ENCODE peak calls at places on chromosomes 11 and 22, in eight cellular contexts. J, K, F, G, H, A, Q and N are unnamed samples.

GRCh38 chr11:130859896-130860295 is 56.4 kb downstream of the SNX19 start:
- DNase-seq in Q (peak), F (no peak), G (no peak), H (no peak), J (no peak), A (no peak), K (no peak), N (no peak)

GRCh38 chr22:43228330-43228729 is 41.4 kb upstream of the TTLL12 start:
- DNase-seq in K (no peak), G (peak), J (no peak), H (peak), A (no peak), F (no peak), Q (peak), N (no peak)

GRCh38 chr11:57787920-57788716 is 26.5 kb downstream of the CTNND1 start:
- DNase-seq in A (no peak), K (peak), Q (no peak), G (no peak), J (no peak), H (peak), F (no peak), N (no peak)

GRCh38 chr11:122559734-122560382 is 95.7 kb upstream of the UBASH3B start:
- DNase-seq in F (no peak), A (no peak), J (no peak), K (no peak), G (no peak), Q (peak), H (peak), N (no peak)

GRCh38 chr22:33302049-33302545 is 243.9 kb upstream of the SYN3 start:
- DNase-seq in A (peak), K (peak), G (peak), H (peak), J (peak), Q (peak), F (no peak), N (peak)

GRCh38 chr22:21055564-21055834 is 9.8 kb downstream of the LRRC74B start:
- DNase-seq in Q (no peak), H (no peak), J (no peak), G (no peak), A (no peak), F (no peak), K (no peak), N (no peak)

GRCh38 chr22:40979871-40980270 is 28.7 kb downstream of the RBX1 start:
- DNase-seq in J (no peak), Q (no peak), H (no peak), A (no peak), G (no peak), K (no peak), F (no peak), N (no peak)

GRCh38 chr11:47179655-47179991 is 2.9 kb upstream of the ARFGAP2 start:
- DNase-seq in A (no peak), J (no peak), G (no peak), Q (peak), H (peak), K (no peak), F (no peak), N (no peak)

GRCh38 chr11:95067042-95067827 is 516 bp downstream of the SRSF8 start:
- DNase-seq in G (peak), K (peak), Q (peak), A (no peak), F (peak), J (peak), H (peak), N (peak)

GRCh38 chr11:121800240-121800639 is 315.8 kb downstream of the BLID start:
- DNase-seq in F (no peak), J (no peak), H (no peak), A (no peak), Q (no peak), G (no peak), K (no peak), N (no peak)

GRCh38 chr22:38167988-38168407 is 13.6 kb downstream of the PLA2G6 start:
- DNase-seq in F (no peak), G (peak), K (peak), J (no peak), Q (no peak), A (no peak), H (no peak), N (no peak)

GRCh38 chr11:129380413-129380812 is 4.8 kb downstream of the BARX2 start:
- DNase-seq in F (no peak), K (no peak), Q (no peak), G (no peak), A (no peak), J (no peak), H (no peak), N (no peak)

GRCh38 chr11:64879226-64879900 is 942 bp upstream of the EHD1 start:
- DNase-seq in G (no peak), J (no peak), F (no peak), Q (no peak), H (no peak), K (no peak), A (no peak), N (no peak)

GRCh38 chr11:11805228-11805627 is 36.5 kb upstream of the USP47 start:
- DNase-seq in H (no peak), F (no peak), G (no peak), K (no peak), A (no peak), J (no peak), Q (no peak), N (no peak)

GRCh38 chr11:134624166-134624920 is 212.3 kb upstream of the B3GAT1 start:
- DNase-seq in F (no peak), K (no peak), J (no peak), H (peak), A (no peak), G (no peak), Q (no peak), N (no peak)

GRCh38 chr11:72871089-72871488 is 56.9 kb downstream of the ATG16L2 start:
- DNase-seq in A (no peak), F (no peak), Q (peak), H (no peak), J (no peak), K (no peak), G (no peak), N (no peak)

GRCh38 chr11:8706673-8707432 is 24.3 kb downstream of the RPL27A start:
- DNase-seq in A (no peak), H (peak), J (no peak), Q (no peak), F (no peak), K (peak), G (no peak), N (no peak)

DNA sequence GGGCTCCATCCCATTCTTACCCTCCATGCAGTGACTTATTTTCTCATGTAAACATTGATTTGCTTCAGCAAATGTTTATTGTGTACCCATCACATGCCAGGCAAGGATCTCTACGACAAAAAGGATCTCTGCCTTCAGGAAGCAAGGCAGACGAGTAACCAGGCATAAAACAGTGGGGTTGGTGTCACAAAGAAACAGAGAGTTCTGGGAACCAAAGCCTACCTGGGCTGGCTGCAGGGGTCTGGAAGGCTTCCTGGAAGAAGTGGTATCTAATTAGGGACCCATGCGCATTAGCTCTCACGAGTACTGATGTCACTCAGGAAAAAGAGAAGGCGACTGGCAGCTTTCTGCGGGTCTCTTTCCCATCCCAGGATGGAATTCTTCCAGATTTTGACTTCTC is 44.5 kb downstream of the KIAA1671 start:
- DNase-seq in K (no peak), F (no peak), Q (no peak), A (no peak), G (no peak), H (peak), J (no peak), N (no peak)
- H3K4me3 ChIP-seq in K (no peak), F (no peak), Q (no peak), A (no peak), G (no peak), H (peak), J (no peak), N (no peak)

DNA sequence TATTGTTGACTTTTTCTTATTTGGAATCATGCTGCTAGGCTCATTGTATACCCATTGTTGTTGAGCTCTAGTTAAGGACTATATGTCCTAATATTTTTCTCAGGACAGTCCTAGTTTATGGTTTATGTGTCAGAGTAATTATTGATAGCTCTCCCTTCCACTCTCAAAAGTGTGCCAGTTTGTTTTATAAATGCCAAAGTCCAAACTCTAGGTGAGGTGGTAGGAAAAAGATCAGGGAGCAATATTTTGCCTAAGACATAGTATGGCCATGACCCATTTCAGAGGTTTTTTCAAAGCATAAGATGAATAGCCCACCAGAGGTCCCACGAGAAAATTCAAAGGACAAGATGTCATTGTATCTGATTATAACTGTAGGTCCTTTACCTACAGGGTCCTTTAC is 20.9 kb upstream of the DDX10 start:
- DNase-seq in J (no peak), A (no peak), K (no peak), H (no peak), G (no peak), F (no peak), Q (no peak), N (no peak)
- H3K4me3 ChIP-seq in J (no peak), A (no peak), K (no peak), H (no peak), G (no peak), F (no peak), Q (no peak), N (no peak)

DNA sequence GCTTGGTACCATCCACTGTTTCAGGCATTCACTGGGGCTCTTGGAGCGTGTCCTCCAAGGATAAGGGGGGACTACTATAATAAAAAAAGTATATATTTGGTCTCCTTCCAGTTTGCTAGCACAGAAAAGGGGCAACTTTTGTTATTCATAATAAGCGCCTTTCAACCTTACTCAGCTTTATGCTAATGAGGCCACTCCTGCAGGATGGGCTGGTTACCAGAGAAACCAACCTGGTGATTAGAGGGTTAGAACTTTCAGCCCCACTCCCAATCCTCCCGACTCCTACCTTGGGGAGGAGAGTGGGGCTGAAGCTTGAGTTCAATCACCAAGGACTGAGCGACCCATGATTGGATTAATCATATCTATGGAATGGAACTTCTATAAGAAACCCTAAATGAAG is 31.8 kb downstream of the PPFIBP2 start:
- DNase-seq in A (no peak), Q (no peak), F (no peak), G (no peak), H (no peak), J (no peak), K (no peak), N (no peak)
- H3K4me3 ChIP-seq in A (no peak), Q (no peak), F (no peak), G (no peak), H (no peak), J (no peak), K (no peak), N (no peak)

GRCh38 chr11:3795131-3796092 is 1.9 kb downstream of the NUP98 start:
- DNase-seq in Q (no peak), F (no peak), K (no peak), A (no peak), H (no peak), G (no peak), J (no peak), N (no peak)
- H3K4me3 ChIP-seq in Q (peak), F (peak), K (peak), A (peak), H (peak), G (peak), J (no peak), N (peak)

DNA sequence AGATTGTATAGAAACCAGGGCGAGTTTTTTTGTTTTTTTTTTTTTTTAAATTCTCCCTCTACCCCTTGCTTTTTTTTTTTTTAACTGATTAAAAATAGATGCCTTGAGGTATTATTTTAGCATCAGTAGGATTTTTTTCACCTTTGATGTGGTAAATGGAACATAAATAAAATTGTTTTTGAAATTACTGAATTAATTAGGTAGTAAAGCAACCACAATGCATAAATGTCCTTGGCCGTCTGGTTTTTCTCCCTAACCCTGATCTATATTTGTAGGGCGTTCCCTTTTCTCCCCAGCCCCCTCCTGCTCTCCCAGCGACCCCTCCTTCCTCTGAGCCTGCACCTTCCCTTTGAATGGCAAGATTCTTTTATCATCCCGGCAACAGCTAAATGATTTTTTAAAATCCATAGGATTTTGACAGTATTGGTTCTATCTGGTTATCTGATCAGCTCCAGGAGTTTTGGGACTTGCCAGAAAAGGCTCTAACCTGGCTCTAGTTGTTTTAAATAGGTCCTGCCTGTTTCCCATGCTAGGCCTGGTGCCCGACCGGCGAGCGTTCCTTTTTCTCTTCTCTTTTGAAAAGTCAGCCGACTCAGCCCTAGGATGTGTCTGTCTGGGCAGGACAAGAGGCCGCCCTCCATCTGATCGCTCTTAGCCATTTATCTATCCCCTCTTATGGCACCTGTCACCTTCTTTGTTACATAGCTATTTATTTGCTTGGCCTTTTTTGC is 108.0 kb downstream of the ZBTB16 start:
- DNase-seq in H (no peak), G (no peak), K (no peak), J (peak), Q (no peak), A (no peak), F (no peak), N (no peak)
- H3K4me3 ChIP-seq in H (no peak), G (no peak), K (peak), J (no peak), Q (no peak), A (no peak), F (peak), N (no peak)